ENCODE peak calls at places on chromosomes 3 and 15, in six cellular contexts. U is stimulated activated CD4-positive, alpha-beta T cell treated with anti-CD3 and anti-CD28 coated beads, Interleukin-4, amount 100 ng/mL, for 48 hours; P is HTR-8/SVneo; T is caudate nucleus; Z is aorta; W is MM.1S. G is an unnamed sample.

GRCh38 chr15:78392430-78392829 is 45.6 kb upstream of the IREB2 start:
- DNase-seq in U (no peak), Z (no peak), W (no peak), P (no peak), T (no peak), G (peak)

GRCh38 chr3:156787926-156788663 is 38.1 kb upstream of the LEKR1 start:
- DNase-seq in T (peak), P (peak), W (no peak), Z (no peak), U (no peak), G (no peak)

GRCh38 chr3:54756330-54756731 is 171.5 kb downstream of the LRTM1 start:
- DNase-seq in U (no peak), T (no peak), P (peak), Z (no peak), W (no peak), G (no peak)

GRCh38 chr15:98547741-98548166 is 100.6 kb upstream of the IGF1R start:
- DNase-seq in W (no peak), U (peak), Z (no peak), T (no peak), P (peak), G (peak)

GRCh38 chr3:146395164-146395563 is 74.2 kb downstream of the PLSCR2 start:
- DNase-seq in Z (no peak), U (no peak), T (no peak), P (no peak), W (no peak), G (no peak)

GRCh38 chr3:32705232-32705631 is 20.2 kb downstream of the CNOT10 start:
- DNase-seq in P (no peak), Z (no peak), T (no peak), U (no peak), W (no peak), G (no peak)

GRCh38 chr3:141530133-141530768 is 43.4 kb downstream of the RASA2 start:
- DNase-seq in W (no peak), P (no peak), Z (no peak), U (no peak), T (no peak), G (no peak)

GRCh38 chr3:170703121-170703588 is 117.3 kb upstream of the SLC7A14 start:
- DNase-seq in Z (no peak), W (no peak), U (no peak), P (peak), T (no peak), G (no peak)

GRCh38 chr15:74313889-74314288 is 53.6 kb downstream of the CYP11A1 start:
- DNase-seq in U (no peak), T (no peak), P (no peak), W (no peak), Z (no peak), G (no peak)

GRCh38 chr3:8854656-8855055 is 85.2 kb upstream of the OXTR start:
- DNase-seq in T (no peak), P (no peak), Z (no peak), W (no peak), U (no peak), G (no peak)

GRCh38 chr3:72665701-72666443 is 182.4 kb downstream of the SHQ1 start:
- DNase-seq in U (peak), T (no peak), W (peak), Z (no peak), P (no peak), G (peak)

GRCh38 chr3:13365390-13366379 is 54.4 kb downstream of the NUP210 start:
- DNase-seq in T (no peak), Z (no peak), P (no peak), W (no peak), U (no peak), G (no peak)

GRCh38 chr15:33066584-33066983 is 127.9 kb downstream of the FMN1 start:
- DNase-seq in U (no peak), W (no peak), Z (no peak), T (no peak), P (no peak), G (no peak)

GRCh38 chr15:59622289-59622688 is 10.7 kb downstream of the GCNT3 start:
- DNase-seq in P (peak), U (peak), T (no peak), W (peak), Z (peak), G (peak)

GRCh38 chr15:25469377-25469776 is 30.6 kb upstream of the UBE3A start:
- DNase-seq in P (no peak), W (no peak), U (no peak), Z (no peak), T (no peak), G (no peak)

GRCh38 chr3:33218446-33219174 is at the start of gene SUSD5:
- DNase-seq in T (no peak), U (no peak), W (no peak), P (peak), Z (peak), G (no peak)